ENCODE peak calls at places on chromosomes 7 and 10, in ten cellular contexts. H is psoas muscle, A is astrocyte of the spinal cord, C is K562, Z is astrocyte of the cerebellum, M is PC-3, E is cardiac fibroblast, J is foreskin fibroblast, R is hepatocyte, V is cardiac muscle cell. D is an unnamed sample.

GRCh38 chr10:5356479-5356763 is 8.3 kb upstream of the UCN3 start:
- DNase-seq in C (no peak), V (no peak), R (no peak), J (no peak), Z (no peak), A (no peak), M (no peak), H (no peak), E (peak; percentile 4), D (peak; percentile 14)

GRCh38 chr10:114808982-114809381 is 12.6 kb upstream of the FHIP2A start:
- DNase-seq in V (no peak), Z (no peak), H (no peak), R (no peak), M (no peak), E (no peak), C (no peak), J (no peak), A (no peak), D (no peak)

GRCh38 chr10:114708717-114709352 is 50.8 kb upstream of the ABLIM1 start:
- DNase-seq in J (peak; percentile 84), M (peak; percentile 85), H (no peak), R (peak; percentile 64), C (no peak), Z (peak; percentile 68), E (peak; percentile 85), A (peak; percentile 87), V (no peak), D (peak; percentile 95)

GRCh38 chr7:155769701-155770100 is 42.6 kb downstream of the SHH start:
- DNase-seq in E (peak; percentile 19), Z (no peak), M (no peak), C (no peak), A (peak; percentile 29), V (no peak), R (peak; percentile 69), H (no peak), J (peak; percentile 79), D (peak; percentile 54)

GRCh38 chr7:157817944-157818700 is 481.3 kb downstream of the DNAJB6 start:
- DNase-seq in E (no peak), H (no peak), C (no peak), R (no peak), Z (no peak), J (no peak), V (no peak), M (no peak), A (no peak), D (no peak)

GRCh38 chr7:137164251-137164650 is 179.3 kb downstream of the PTN start:
- DNase-seq in V (no peak), H (peak; percentile 34), Z (no peak), E (no peak), R (no peak), J (no peak), A (no peak), C (no peak), M (no peak), D (no peak)

GRCh38 chr7:136275794-136276193 is 298.6 kb upstream of the MTPN start:
- DNase-seq in A (no peak), E (no peak), V (no peak), M (no peak), Z (no peak), H (no peak), J (no peak), R (no peak), C (no peak), D (no peak)

GRCh38 chr10:43262902-43263466 is 3.9 kb downstream of the RASGEF1A start:
- DNase-seq in M (no peak), V (no peak), R (no peak), Z (no peak), H (no peak), A (no peak), J (no peak), C (no peak), E (no peak), D (no peak)

GRCh38 chr10:103535595-103535994 is 42.1 kb downstream of the NEURL1 start:
- DNase-seq in E (no peak), V (no peak), Z (no peak), A (no peak), R (no peak), C (no peak), M (no peak), J (no peak), H (no peak), D (no peak)

GRCh38 chr7:2376351-2377154 is 21.9 kb downstream of the EIF3B start:
- DNase-seq in A (no peak), H (no peak), Z (no peak), C (no peak), J (no peak), E (no peak), V (no peak), R (no peak), M (no peak), D (no peak)

GRCh38 chr7:45869426-45869825 is 3.5 kb downstream of the CCDC201 start:
- DNase-seq in E (no peak), J (peak; percentile 32), Z (no peak), A (peak; percentile 22), V (no peak), R (no peak), H (no peak), C (no peak), M (peak; percentile 85), D (peak; percentile 47)

GRCh38 chr7:45867471-45867870 is 5.4 kb downstream of the CCDC201 start:
- DNase-seq in C (no peak), E (no peak), A (no peak), Z (no peak), H (no peak), R (no peak), M (no peak), V (no peak), J (no peak), D (no peak)

GRCh38 chr7:45865594-45866410 is 7.1 kb downstream of the CCDC201 start:
- DNase-seq in V (no peak), R (no peak), C (no peak), E (no peak), Z (no peak), H (no peak), M (no peak), A (no peak), J (peak; percentile 55), D (no peak)

GRCh38 chr7:45863715-45864114 is 9.2 kb downstream of the CCDC201 start:
- DNase-seq in Z (no peak), A (no peak), J (no peak), C (no peak), M (no peak), R (no peak), V (peak; percentile 10), E (no peak), H (no peak), D (peak; percentile 16)
- TF ChIP-seq CTCF in Z (no peak), A (peak; percentile 20), J (peak; percentile 19), C (peak; percentile 53), M (peak; percentile 47), R (peak; percentile 6), V (no peak), E (peak; percentile 43), H (no peak), D (peak; percentile 54)

DNA sequence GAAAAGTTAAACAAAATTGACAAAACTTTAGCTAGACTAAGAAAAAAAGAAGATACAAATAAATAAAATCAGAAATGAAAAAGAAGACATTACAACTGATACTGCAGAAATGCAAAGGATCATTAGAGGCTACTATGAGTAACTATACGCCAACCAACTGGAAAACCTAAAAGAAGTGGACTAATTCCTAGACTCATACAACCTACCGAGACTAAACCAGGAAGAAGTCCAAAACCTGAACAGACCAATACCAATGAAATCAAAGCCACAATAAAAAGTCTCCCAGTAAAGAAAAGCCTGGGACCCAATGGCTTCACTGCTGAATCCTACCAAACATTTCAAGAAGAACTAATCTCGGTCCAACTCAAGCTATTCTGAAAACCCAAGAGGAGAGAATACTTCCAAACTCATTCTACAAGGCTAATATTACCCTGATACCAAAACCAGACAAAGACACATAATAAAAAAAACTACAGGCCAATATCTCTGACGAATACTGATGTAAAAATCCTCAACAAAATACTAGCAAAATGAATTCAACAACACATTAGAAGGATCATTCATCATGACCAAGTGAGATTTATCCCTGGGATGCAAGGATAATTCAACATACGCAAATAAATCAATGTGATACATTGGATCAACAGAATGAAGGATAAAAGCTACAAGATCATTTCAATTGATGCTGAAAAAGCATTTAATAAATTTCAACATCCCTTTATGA is 20.3 kb downstream of the ELAPOR2 start:
- DNase-seq in R (no peak), Z (no peak), A (no peak), E (no peak), C (no peak), J (no peak), M (peak; percentile 30), V (no peak), H (no peak), D (no peak)
- H3K4me3 ChIP-seq in R (peak overlapping the region; percentile 56), Z (peak overlapping the region; percentile 27), A (peak overlapping the region; percentile 29), E (no peak overlapping the region), C (peak overlapping the region; percentile 52), J (peak overlapping the region; percentile 52), M (peak overlapping the region; percentile 83), V (peak overlapping the region; percentile 98), H (peak overlapping the region; percentile 56), D (no peak overlapping the region)

GRCh38 chr10:124792998-124793352 is 1.3 kb upstream of the EEF1AKMT2 start:
- DNase-seq in E (no peak), R (no peak), A (no peak), H (no peak), M (no peak), C (no peak), V (no peak), J (no peak), Z (no peak), D (no peak)

DNA sequence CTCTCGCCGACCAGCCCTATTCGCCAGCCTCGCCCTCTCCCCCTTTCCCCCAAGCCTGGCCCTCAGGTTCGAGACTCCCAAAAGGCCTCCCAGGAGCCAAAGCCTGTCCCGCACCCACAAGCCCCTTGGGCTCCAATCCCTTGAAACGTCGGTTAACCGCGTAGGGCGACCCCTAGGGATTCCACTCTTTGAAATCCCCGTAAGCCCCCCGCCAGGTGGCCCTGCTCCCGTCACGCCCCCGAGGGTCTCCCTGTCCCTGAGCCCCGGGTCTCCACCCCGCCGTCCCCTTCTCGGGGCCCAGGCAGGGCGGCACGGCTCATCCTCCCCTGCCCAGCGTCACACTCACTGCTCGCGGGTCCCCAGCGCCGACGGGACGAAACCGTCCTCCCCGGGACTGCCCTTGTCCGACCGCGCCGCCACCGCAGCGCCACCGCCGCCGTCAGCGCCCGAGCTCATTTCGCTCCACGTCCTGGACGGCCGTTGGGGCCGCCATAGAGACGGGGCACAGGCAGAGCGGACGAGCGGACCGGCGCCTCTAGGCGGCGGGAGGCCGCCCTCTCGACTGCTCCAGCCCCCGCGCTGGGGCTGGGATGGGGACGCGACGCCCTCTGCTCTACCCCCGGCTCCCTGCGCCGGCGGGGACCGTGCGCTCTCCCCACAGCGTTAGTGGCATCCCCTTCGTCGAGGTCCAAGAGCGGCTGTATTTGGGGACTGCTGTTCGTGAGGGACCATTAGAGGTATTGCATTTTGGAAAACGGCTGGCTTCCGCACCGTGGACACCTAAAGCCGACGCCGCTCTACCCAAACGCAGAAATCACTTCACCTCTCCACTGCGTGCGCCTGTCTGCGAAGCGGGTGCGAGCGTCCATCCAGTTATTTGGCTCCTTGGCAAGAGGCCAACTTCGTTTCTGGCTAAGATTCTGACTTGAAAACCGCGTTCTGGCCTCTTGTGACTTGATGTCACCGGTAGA is at the start of gene EEF1AKMT2:
- DNase-seq in M (peak; percentile 79), R (peak; percentile 94), V (peak; percentile 92), H (peak; percentile 94), C (peak; percentile 85), Z (peak; percentile 56), E (peak; percentile 88), A (peak; percentile 88), J (peak; percentile 95), D (peak; percentile 86)
- TF ChIP-seq CTCF in M (no peak), R (peak; percentile 31), V (peak; percentile 38), H (peak; percentile 52), C (no peak), Z (no peak), E (peak; percentile 20), A (no peak), J (peak; percentile 9), D (peak; percentile 43)

GRCh38 chr10:62454696-62455451 is 80.7 kb downstream of the ZNF365 start:
- DNase-seq in R (peak; percentile 16), H (peak; percentile 64), A (peak; percentile 48), V (no peak), E (peak; percentile 63), C (no peak), Z (no peak), M (peak; percentile 99), J (peak; percentile 61), D (peak; percentile 75)
- H3K4me3 ChIP-seq in R (no peak overlapping the region), H (no peak overlapping the region), A (no peak overlapping the region), V (no peak overlapping the region), E (no peak overlapping the region), C (no peak overlapping the region), Z (no peak overlapping the region), M (peak overlapping the region; percentile 3), J (no peak overlapping the region), D (no peak overlapping the region)